ENCODE peak calls at places on chromosome X, in five cellular contexts. One of them, this sample, is unnamed.

GRCh38 chrX:115268421-115268820 is 21.1 kb upstream of the LUZP4 start:
- DNase-seq in iris pigment epithelial cell: peak
- DNase-seq in WTC11: no peak
- DNase-seq in upper lobe of right lung: no peak
- DNase-seq in GM20000: no peak
- DNase-seq in this sample: peak

GRCh38 chrX:6448003-6448402 is 86.9 kb downstream of the VCX3A start:
- DNase-seq in iris pigment epithelial cell: no peak
- DNase-seq in WTC11: no peak
- DNase-seq in upper lobe of right lung: no peak
- DNase-seq in GM20000: no peak
- DNase-seq in this sample: no peak

GRCh38 chrX:30791296-30792278 is 97.5 kb downstream of the TAB3 start:
- DNase-seq in iris pigment epithelial cell: no peak
- DNase-seq in WTC11: no peak
- DNase-seq in upper lobe of right lung: no peak
- DNase-seq in GM20000: no peak
- DNase-seq in this sample: no peak

GRCh38 chrX:136822337-136823095 is 41.8 kb upstream of the ARHGEF6 start:
- DNase-seq in iris pigment epithelial cell: peak
- DNase-seq in WTC11: no peak
- DNase-seq in upper lobe of right lung: no peak
- DNase-seq in GM20000: no peak
- DNase-seq in this sample: peak

GRCh38 chrX:120302434-120302833 is 8.8 kb downstream of the TMEM255A start:
- DNase-seq in iris pigment epithelial cell: no peak
- DNase-seq in WTC11: peak
- DNase-seq in upper lobe of right lung: peak
- DNase-seq in GM20000: peak
- DNase-seq in this sample: no peak

GRCh38 chrX:148609766-148610698 is 109.6 kb downstream of the AFF2 start:
- DNase-seq in iris pigment epithelial cell: no peak
- DNase-seq in WTC11: peak
- DNase-seq in upper lobe of right lung: no peak
- DNase-seq in GM20000: peak
- DNase-seq in this sample: no peak

GRCh38 chrX:77415161-77415560 is 32.0 kb upstream of the FGF16 start:
- DNase-seq in iris pigment epithelial cell: no peak
- DNase-seq in WTC11: no peak
- DNase-seq in upper lobe of right lung: no peak
- DNase-seq in GM20000: no peak
- DNase-seq in this sample: peak

GRCh38 chrX:17459008-17459407 is 84.0 kb downstream of the NHS start:
- DNase-seq in iris pigment epithelial cell: peak
- DNase-seq in WTC11: no peak
- DNase-seq in upper lobe of right lung: no peak
- DNase-seq in GM20000: no peak
- DNase-seq in this sample: peak

GRCh38 chrX:130174051-130174704 is 2.4 kb downstream of the RAB33A start:
- DNase-seq in iris pigment epithelial cell: peak
- DNase-seq in WTC11: no peak
- DNase-seq in upper lobe of right lung: no peak
- DNase-seq in GM20000: no peak
- DNase-seq in this sample: peak